ENCODE peak calls at places on chromosome 10, in seven cellular contexts. U, P, Z, W, H, T and M are unnamed samples.

GRCh38 chr10:23100331-23101030 is 5.1 kb downstream of the MSRB2 start:
- DNase-seq in W (no peak), T (no peak), U (no peak), P (no peak), Z (no peak), H (no peak), M (no peak)

GRCh38 chr10:63364918-63365317 is 100.9 kb downstream of the JMJD1C start:
- DNase-seq in P (no peak), T (no peak), U (no peak), Z (no peak), H (no peak), W (no peak), M (no peak)

GRCh38 chr10:18618995-18619394 is 32.4 kb downstream of the NSUN6 start:
- DNase-seq in H (no peak), P (no peak), T (no peak), W (no peak), U (no peak), Z (peak; percentile 64), M (no peak)

GRCh38 chr10:123772645-123773508 is 106.7 kb downstream of the GPR26 start:
- DNase-seq in P (no peak), T (no peak), Z (no peak), H (peak; percentile 20), W (no peak), U (no peak), M (no peak)

GRCh38 chr10:78404296-78404695 is 370.6 kb downstream of the RPS24 start:
- DNase-seq in W (no peak), P (no peak), U (no peak), T (no peak), Z (no peak), H (no peak), M (peak; percentile 18)

GRCh38 chr10:61284222-61284890 is 168.8 kb downstream of the TMEM26 start:
- DNase-seq in W (peak; percentile 82), H (no peak), T (peak; percentile 58), P (peak; percentile 90), Z (peak; percentile 67), U (peak; percentile 20), M (no peak)

GRCh38 chr10:30788307-30788706 is 158.8 kb upstream of the LYZL2 start:
- DNase-seq in Z (peak; percentile 41), H (no peak), T (peak; percentile 30), U (no peak), W (peak; percentile 70), P (peak; percentile 36), M (no peak)

GRCh38 chr10:6239213-6239991 is 36.7 kb downstream of the PFKFB3 start:
- DNase-seq in Z (peak; percentile 99), T (peak; percentile 56), U (peak; percentile 88), H (peak; percentile 12), W (peak; percentile 99), P (peak; percentile 96), M (peak; percentile 16)

GRCh38 chr10:78925800-78926319 is 142.9 kb upstream of the ZMIZ1 start:
- DNase-seq in Z (peak; percentile 99), P (peak; percentile 86), T (no peak), U (no peak), H (no peak), W (peak; percentile 97), M (no peak)

GRCh38 chr10:26706936-26707335 is 9.4 kb downstream of the PDSS1 start:
- DNase-seq in T (no peak), H (no peak), P (no peak), W (no peak), U (no peak), Z (no peak), M (no peak)

GRCh38 chr10:88725798-88726197 is 19.7 kb downstream of the LIPK start:
- DNase-seq in W (no peak), Z (no peak), T (peak; percentile 62), U (no peak), P (no peak), H (no peak), M (no peak)

GRCh38 chr10:78435484-78436222 is 402.0 kb downstream of the RPS24 start:
- DNase-seq in U (peak; percentile 51), P (peak; percentile 58), W (no peak), T (no peak), H (no peak), Z (no peak), M (no peak)

GRCh38 chr10:132899054-132899750 is 43.2 kb downstream of the CFAP46 start:
- DNase-seq in Z (no peak), H (no peak), T (no peak), W (no peak), P (no peak), U (no peak), M (no peak)

GRCh38 chr10:103917326-103918052 is 495 bp downstream of the STN1 start:
- DNase-seq in P (peak; percentile 68), Z (peak; percentile 37), H (no peak), W (peak; percentile 76), T (peak; percentile 26), U (no peak), M (no peak)

GRCh38 chr10:1394155-1394912 is 338.1 kb downstream of the WDR37 start:
- DNase-seq in Z (no peak), H (no peak), T (no peak), P (no peak), U (peak; percentile 15), W (no peak), M (no peak)

GRCh38 chr10:59234814-59235429 is 58.5 kb downstream of the PHYHIPL start:
- DNase-seq in T (peak; percentile 29), W (peak; percentile 72), Z (peak; percentile 42), H (no peak), P (peak; percentile 63), U (no peak), M (peak; percentile 46)

GRCh38 chr10:92689663-92690210 is at the start of gene HHEX:
- DNase-seq in H (no peak), Z (peak; percentile 58), T (peak; percentile 62), P (peak; percentile 89), U (peak; percentile 87), W (peak; percentile 58), M (peak; percentile 81)

GRCh38 chr10:101075775-101076174 is 14.0 kb downstream of the KAZALD1 start:
- DNase-seq in T (peak; percentile 74), H (no peak), U (no peak), Z (no peak), P (no peak), W (no peak), M (peak; percentile 63)

GRCh38 chr10:123147635-123148413 is at the start of gene HMX2:
- DNase-seq in U (peak; percentile 55), H (no peak), T (no peak), P (no peak), W (no peak), Z (no peak), M (peak; percentile 89)

DNA sequence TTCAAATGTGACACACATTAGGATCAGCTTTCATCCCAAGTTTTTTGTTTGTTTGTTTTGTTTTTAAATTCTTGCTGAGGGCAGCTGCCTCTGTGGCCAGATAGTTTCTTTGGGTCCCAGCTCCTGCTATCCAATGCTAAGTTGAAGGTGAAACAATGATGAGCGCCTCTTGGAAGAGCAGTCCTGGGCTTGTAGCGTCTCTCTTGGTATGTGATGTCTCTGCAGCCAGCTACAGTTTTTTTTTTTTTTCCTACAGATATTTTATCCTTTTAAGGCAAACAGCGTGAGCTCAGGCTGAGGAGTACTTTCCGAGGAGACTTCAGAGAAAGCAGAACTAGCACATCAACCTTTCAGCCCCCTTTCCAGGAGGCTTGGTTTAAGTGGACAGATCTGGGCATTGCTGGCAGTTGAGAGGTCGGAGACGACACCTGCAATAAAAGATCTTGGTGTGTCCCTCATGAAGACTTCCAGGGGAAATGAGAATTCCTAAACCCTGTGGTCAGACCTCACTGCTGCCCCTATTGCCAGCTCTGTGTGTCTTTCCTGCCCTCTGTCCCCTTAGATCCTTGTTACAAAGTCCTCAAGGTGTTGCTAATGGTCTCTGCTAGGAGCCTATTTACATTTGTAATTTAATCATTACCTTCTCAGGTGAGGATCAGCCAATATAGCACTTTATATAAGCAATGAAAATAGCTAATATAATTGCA is 9.1 kb downstream of the PRKG1 start:
- DNase-seq in H (no peak), W (no peak), U (no peak), T (no peak), Z (no peak), P (peak; percentile 41), M (peak; percentile 81)
- H3K9ac ChIP-seq in H (no peak overlapping the region), W (no peak overlapping the region), U (no peak overlapping the region), T (no peak overlapping the region), Z (no peak overlapping the region), P (no peak overlapping the region), M (no peak overlapping the region)

GRCh38 chr10:119769886-119770285 is 44.0 kb downstream of the INPP5F start:
- DNase-seq in W (peak; percentile 92), H (no peak), Z (peak; percentile 75), P (peak; percentile 57), T (no peak), U (no peak), M (no peak)
- H3K9ac ChIP-seq in W (no peak overlapping the region), H (no peak overlapping the region), Z (no peak overlapping the region), P (no peak overlapping the region), T (no peak overlapping the region), U (peak overlapping the region; percentile 38), M (no peak overlapping the region)

DNA sequence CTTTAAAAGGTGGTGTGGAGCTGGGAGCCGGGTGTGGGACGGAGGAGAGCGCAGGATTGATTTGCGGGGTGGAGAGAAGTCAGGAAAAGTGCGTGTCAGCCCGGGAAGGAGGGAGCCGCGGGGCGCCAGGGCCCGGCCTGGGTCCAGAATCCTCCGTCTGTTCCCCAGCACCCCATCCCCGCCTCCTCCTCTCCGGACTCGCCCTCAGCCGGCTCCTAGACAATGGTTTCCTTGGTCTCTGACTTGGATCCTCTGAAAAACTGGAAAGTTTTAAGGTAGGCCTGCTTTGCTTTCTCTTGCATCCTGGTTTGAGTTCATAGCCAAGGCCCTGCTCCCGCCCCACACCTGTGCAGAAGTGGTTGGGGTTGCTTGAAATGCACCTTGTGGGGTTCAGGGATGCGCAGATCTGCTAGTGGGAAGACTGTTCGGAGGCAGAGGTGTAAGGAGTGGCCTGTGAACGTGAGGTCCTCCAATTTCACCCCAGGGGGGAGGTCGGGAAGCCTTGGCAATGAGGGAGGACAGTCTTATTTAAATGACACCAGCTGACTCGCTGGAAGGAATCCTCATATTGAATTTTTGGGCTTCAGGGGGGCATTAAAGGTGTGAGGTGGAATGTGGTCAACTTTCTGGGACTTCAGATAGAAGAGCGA is 219.0 kb upstream of the CELF2 start:
- DNase-seq in U (no peak), T (no peak), W (peak; percentile 53), H (no peak), Z (no peak), P (no peak), M (peak; percentile 69)
- H3K9ac ChIP-seq in U (no peak overlapping the region), T (no peak overlapping the region), W (peak overlapping the region; percentile 72), H (no peak overlapping the region), Z (peak overlapping the region; percentile 66), P (peak overlapping the region; percentile 92), M (no peak overlapping the region)

DNA sequence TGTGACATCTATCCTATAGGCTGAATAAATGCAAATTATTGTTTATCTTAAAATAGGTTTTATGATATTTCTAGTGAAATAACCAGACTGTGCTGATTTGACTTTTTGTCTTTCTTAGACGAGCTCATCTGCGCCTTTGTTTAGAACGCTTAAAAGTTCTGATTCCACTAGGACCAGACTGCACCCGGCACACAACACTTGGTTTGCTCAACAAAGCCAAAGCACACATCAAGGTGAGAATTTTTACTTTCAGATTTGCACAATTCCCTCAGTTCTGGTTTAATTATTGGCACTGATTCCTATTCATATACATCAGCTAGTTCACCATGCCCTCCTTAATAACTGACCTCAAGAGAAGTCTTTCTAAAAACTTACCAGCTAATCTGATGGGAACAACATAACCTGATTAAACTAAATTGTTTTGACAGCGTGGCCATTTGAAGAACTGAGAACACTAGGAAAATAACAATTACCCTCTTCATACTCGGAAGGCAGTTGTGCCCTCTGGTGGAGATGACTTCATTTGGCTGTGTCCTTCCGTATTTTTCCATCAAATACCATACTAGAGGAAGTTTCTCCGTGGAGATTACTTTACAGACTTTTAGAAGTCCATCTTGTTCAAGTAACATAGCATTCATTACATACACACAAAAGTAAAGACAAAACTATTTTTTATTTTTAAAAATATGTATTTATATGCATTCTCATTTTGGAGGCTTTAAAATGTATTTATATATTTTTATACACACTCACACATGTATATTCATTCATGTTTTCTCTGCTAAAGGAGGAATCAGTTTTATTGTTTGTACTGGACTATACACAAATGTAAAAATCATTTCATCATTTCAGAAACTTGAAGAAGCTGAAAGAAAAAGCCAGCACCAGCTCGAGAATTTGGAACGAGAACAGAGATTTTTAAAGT is 25.4 kb downstream of the SMNDC1 start:
- DNase-seq in U (peak; percentile 54), T (peak; percentile 43), W (peak; percentile 82), Z (peak; percentile 44), P (peak; percentile 91), H (peak; percentile 28), M (peak; percentile 69)
- H3K9ac ChIP-seq in U (no peak overlapping the region), T (no peak overlapping the region), W (peak overlapping the region; percentile 51), Z (peak overlapping the region; percentile 44), P (peak overlapping the region; percentile 27), H (no peak overlapping the region), M (no peak overlapping the region)